ENCODE peak calls at places on chromosomes 2 and 18, in four cellular contexts. D, P, V and F are unnamed samples.

GRCh38 chr2:135839713-135840112 is 2.7 kb upstream of the LCT start:
- DNase-seq in D (peak; percentile 78), V (no peak), P (no peak), F (peak; percentile 92)

GRCh38 chr2:135150711-135151110 is 98.6 kb downstream of the RAB3GAP1 start:
- DNase-seq in P (no peak), V (no peak), D (no peak), F (no peak)

GRCh38 chr2:75606851-75607798 is 39.5 kb upstream of the MRPL19 start:
- DNase-seq in D (peak; percentile 98), P (no peak), V (no peak), F (peak; percentile 31)

GRCh38 chr18:58045265-58046086 is 1.4 kb downstream of the NEDD4L start:
- DNase-seq in D (peak; percentile 58), V (peak; percentile 74), P (peak; percentile 41), F (peak; percentile 63)

GRCh38 chr2:10762651-10763460 is 41.4 kb downstream of the ATP6V1C2 start:
- DNase-seq in V (no peak), D (no peak), P (no peak), F (no peak)

GRCh38 chr2:62745891-62746481 is 40.5 kb downstream of the EHBP1 start:
- DNase-seq in P (no peak), D (no peak), V (no peak), F (no peak)

GRCh38 chr18:79916546-79917350 is 34.7 kb downstream of the SLC66A2 start:
- DNase-seq in V (no peak), P (no peak), D (no peak), F (no peak)

GRCh38 chr2:188079176-188079575 is 212.5 kb upstream of the GULP1 start:
- DNase-seq in P (no peak), D (peak; percentile 95), V (no peak), F (peak; percentile 82)

GRCh38 chr18:78914586-78914935 is 65.1 kb upstream of the SALL3 start:
- DNase-seq in P (no peak), V (no peak), D (no peak), F (no peak)

GRCh38 chr2:158131919-158132566 is 30.4 kb downstream of the UPP2 start:
- DNase-seq in P (no peak), V (no peak), D (no peak), F (no peak)

GRCh38 chr18:62329676-62330454 is 4.8 kb downstream of the TNFRSF11A start:
- DNase-seq in D (peak; percentile 83), V (peak; percentile 79), P (no peak), F (peak; percentile 29)

GRCh38 chr2:21306235-21306634 is 182.5 kb downstream of the TDRD15 start:
- DNase-seq in P (no peak), V (no peak), D (no peak), F (no peak)

GRCh38 chr2:202695166-202695565 is 60.4 kb downstream of the FAM117B start:
- DNase-seq in D (no peak), V (no peak), P (no peak), F (peak; percentile 73)

GRCh38 chr2:7722212-7722910 is 805.1 kb downstream of the RNF144A start:
- DNase-seq in D (no peak), V (no peak), P (no peak), F (no peak)

GRCh38 chr2:102792538-102793208 is 30.8 kb downstream of the TMEM182 start:
- DNase-seq in D (no peak), V (no peak), P (no peak), F (no peak)

GRCh38 chr2:198863655-198864054 is 594.1 kb downstream of the SATB2 start:
- DNase-seq in P (no peak), D (peak; percentile 56), V (no peak), F (no peak)
- H3K9ac ChIP-seq in P (no peak overlapping the region), D (no peak overlapping the region), V (no peak overlapping the region), F (no peak overlapping the region)

DNA sequence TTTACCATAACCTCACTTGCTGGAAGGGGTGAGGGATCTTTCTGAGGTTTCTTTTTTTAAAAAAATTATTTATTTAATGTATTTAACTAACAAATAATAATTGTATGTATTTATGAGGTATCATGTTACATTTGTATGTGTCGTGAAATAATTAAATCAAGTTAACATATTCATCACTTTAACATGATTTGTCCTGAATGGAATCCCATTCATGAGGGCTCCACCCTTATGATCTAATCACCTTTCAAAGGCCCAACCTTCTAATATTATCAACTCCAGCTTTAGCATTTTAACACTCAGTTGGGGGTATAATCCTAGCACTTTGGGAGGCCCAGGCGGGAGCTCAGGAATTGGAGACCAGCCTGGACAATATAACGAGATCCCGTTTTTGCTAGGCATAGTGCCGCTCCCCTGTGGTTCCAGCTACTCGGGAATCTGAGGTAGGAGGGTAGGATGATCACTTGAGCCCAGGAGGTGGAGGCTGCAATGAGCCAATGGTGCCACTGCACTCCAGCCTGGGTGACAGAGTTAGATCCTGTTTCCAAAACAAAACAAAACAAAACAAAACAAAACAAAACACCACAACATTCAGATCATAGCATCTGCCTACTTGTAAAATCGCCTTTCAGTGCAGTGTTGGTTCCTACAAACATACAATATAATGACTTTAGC is 1.1 kb upstream of the TAF4B start:
- DNase-seq in P (no peak), D (no peak), V (no peak), F (no peak)
- H3K4me3 ChIP-seq in P (no peak overlapping the region), D (no peak overlapping the region), V (no peak overlapping the region), F (peak overlapping the region; percentile 87)

GRCh38 chr18:51135361-51135760 is 62.1 kb downstream of the MEX3C start:
- DNase-seq in D (peak; percentile 35), P (no peak), V (no peak), F (no peak)

GRCh38 chr18:51135795-51136194 is 61.7 kb downstream of the MEX3C start:
- DNase-seq in V (no peak), P (no peak), D (no peak), F (no peak)

GRCh38 chr18:51137891-51138290 is 59.6 kb downstream of the MEX3C start:
- DNase-seq in P (no peak), V (no peak), D (no peak), F (no peak)

GRCh38 chr18:51137051-51137729 is 60.3 kb downstream of the MEX3C start:
- DNase-seq in D (no peak), V (no peak), P (no peak), F (no peak)

GRCh38 chr18:51138936-51139335 is 58.5 kb downstream of the MEX3C start:
- DNase-seq in D (no peak), P (no peak), V (no peak), F (no peak)
- H3K9ac ChIP-seq in D (no peak overlapping the region), P (no peak overlapping the region), V (no peak overlapping the region), F (no peak overlapping the region)

GRCh38 chr2:96866149-96866548 is 3.7 kb downstream of the SEMA4C start:
- DNase-seq in P (no peak), D (no peak), V (no peak), F (no peak)

GRCh38 chr2:96867756-96868554 is 1.9 kb downstream of the SEMA4C start:
- DNase-seq in V (no peak), P (no peak), D (no peak), F (peak; percentile 56)

GRCh38 chr2:96865654-96866053 is 4.2 kb downstream of the SEMA4C start:
- DNase-seq in V (no peak), D (no peak), P (no peak), F (no peak)

GRCh38 chr2:96866986-96867755 is 2.7 kb downstream of the SEMA4C start:
- DNase-seq in V (no peak), P (no peak), D (no peak), F (no peak)

DNA sequence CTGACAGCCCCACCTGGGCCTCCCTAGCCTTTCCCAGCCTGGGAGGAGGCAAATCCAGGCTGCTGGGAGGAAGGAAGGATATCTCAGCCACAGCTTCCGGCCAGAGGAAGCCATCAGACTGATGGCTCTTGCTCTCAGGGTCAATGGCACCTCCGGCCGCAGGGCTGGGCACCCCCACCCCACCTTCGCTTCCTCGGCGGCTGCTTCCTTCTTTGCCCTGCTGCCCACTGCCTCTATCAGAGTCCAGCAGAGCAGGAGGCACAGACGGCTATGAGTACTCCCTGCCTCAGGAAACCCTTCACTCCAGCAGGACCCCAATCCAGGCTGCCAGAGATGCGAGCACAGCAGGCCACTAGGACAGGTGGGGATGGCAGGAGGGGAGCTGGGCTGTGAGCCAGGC is 3.3 kb downstream of the SEMA4C start:
- DNase-seq in P (no peak), V (no peak), D (no peak), F (no peak)
- H3K4me3 ChIP-seq in P (no peak overlapping the region), V (no peak overlapping the region), D (peak overlapping the region; percentile 41), F (no peak overlapping the region)

DNA sequence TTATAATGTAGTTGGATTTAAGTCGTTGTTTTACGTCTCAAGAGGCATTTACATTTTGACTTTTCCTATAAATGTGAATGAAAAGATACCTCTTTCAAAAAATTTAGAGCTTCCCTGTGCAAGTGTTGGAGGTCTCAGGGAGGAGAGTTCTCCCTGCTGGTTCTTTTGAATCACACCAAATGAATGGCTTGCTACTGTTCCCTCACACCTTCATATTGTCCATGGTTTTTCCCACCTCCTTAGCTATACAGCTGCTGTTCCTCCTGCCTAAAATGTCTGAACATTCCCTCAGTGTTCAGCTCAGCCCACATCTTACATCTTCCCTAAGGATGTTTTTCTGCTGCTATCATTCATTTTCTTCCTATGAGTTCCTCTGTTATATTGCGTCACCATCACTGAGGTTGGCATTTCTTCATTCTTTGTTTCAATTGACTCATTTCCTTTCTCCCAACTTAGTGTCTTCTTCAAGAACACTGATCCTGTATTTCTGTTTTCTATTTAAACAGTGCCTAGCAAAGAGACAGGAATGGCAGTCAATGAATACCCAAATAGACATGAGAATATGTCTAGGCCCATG is 46.0 kb downstream of the COX7A2L start:
- DNase-seq in P (no peak), V (no peak), D (peak; percentile 93), F (peak; percentile 90)
- H3K9ac ChIP-seq in P (no peak overlapping the region), V (no peak overlapping the region), D (no peak overlapping the region), F (no peak overlapping the region)

GRCh38 chr2:231666171-231667095 is 41.9 kb upstream of the PTMA start:
- DNase-seq in P (no peak), D (peak; percentile 86), V (peak; percentile 51), F (peak; percentile 95)
- H3K4me3 ChIP-seq in P (peak overlapping the region; percentile 43), D (peak overlapping the region; percentile 54), V (peak overlapping the region; percentile 37), F (peak overlapping the region; percentile 88)

GRCh38 chr2:235535423-235536130 is 41.7 kb downstream of the AGAP1 start:
- DNase-seq in V (no peak), P (no peak), D (no peak), F (no peak)
- H3K9ac ChIP-seq in V (no peak overlapping the region), P (no peak overlapping the region), D (no peak overlapping the region), F (no peak overlapping the region)

GRCh38 chr2:238138331-238139102 is at the start of gene KLHL30:
- DNase-seq in P (no peak), D (no peak), V (no peak), F (no peak)
- H3K4me3 ChIP-seq in P (peak within 1 kb of the TSS; percentile 34), D (no peak within 1 kb of the TSS), V (peak within 1 kb of the TSS; percentile 49), F (no peak within 1 kb of the TSS)